ENCODE peak calls at places on chromosome 6, in nine cellular contexts. J is A549, Q is GM12878, P is K562, E is HCT116, R is HepG2, C is Panc1, M is SK-N-SH, H is GM23338. A is an unnamed sample.

GRCh38 chr6:44016131-44016870 is 111.0 kb downstream of the MRPL14 start:
- DNase-seq in C (no peak), R (no peak), J (no peak), Q (no peak), P (no peak), H (no peak), M (no peak), E (no peak), A (no peak)

GRCh38 chr6:159134701-159135364 is 34.4 kb upstream of the FNDC1 start:
- DNase-seq in Q (peak), E (peak), C (peak), M (peak), R (peak), J (peak), H (peak), P (peak), A (peak)

GRCh38 chr6:5107332-5107731 is 22.2 kb downstream of the PPP1R3G start:
- DNase-seq in E (no peak), R (no peak), M (no peak), Q (no peak), J (no peak), C (no peak), H (no peak), P (no peak), A (no peak)

GRCh38 chr6:43579171-43579570 is 3.2 kb downstream of the POLH start:
- DNase-seq in P (no peak), H (no peak), R (peak), Q (no peak), J (no peak), M (no peak), E (no peak), C (no peak), A (no peak)

GRCh38 chr6:94859924-94860323 is 717.4 kb upstream of the MANEA start:
- DNase-seq in M (no peak), H (peak), P (no peak), J (no peak), R (no peak), C (no peak), Q (no peak), E (no peak), A (no peak)

GRCh38 chr6:170274713-170275560 is 15.9 kb downstream of the DLL1 start:
- DNase-seq in J (no peak), M (no peak), C (no peak), Q (no peak), R (no peak), E (no peak), P (no peak), H (no peak), A (no peak)

GRCh38 chr6:168949876-168950499 is 303.7 kb downstream of the THBS2 start:
- DNase-seq in Q (no peak), H (no peak), R (no peak), C (no peak), P (no peak), M (no peak), E (no peak), J (no peak), A (no peak)

GRCh38 chr6:89024456-89024855 is 56.1 kb upstream of the PNRC1 start:
- DNase-seq in E (no peak), R (no peak), M (no peak), J (no peak), C (no peak), H (no peak), Q (no peak), P (no peak), A (no peak)

GRCh38 chr6:44462797-44463770 is 75.6 kb downstream of the CDC5L start:
- DNase-seq in Q (no peak), J (no peak), C (no peak), M (no peak), P (no peak), E (no peak), R (no peak), H (no peak), A (no peak)

GRCh38 chr6:17580518-17581048 is 19.5 kb upstream of the FAM8A1 start:
- DNase-seq in R (no peak), E (no peak), Q (no peak), H (peak), C (no peak), J (peak), M (peak), P (no peak), A (no peak)

GRCh38 chr6:2507638-2508037 is 243.1 kb downstream of the MYLK4 start:
- DNase-seq in E (no peak), Q (no peak), M (no peak), J (no peak), H (no peak), R (no peak), C (no peak), P (no peak), A (no peak)

GRCh38 chr6:169326067-169326799 is 72.6 kb upstream of the THBS2 start:
- DNase-seq in H (peak), E (peak), J (peak), Q (no peak), M (peak), R (peak), P (peak), C (peak), A (peak)

GRCh38 chr6:829646-830045 is 136.7 kb upstream of the EXOC2 start:
- DNase-seq in C (no peak), E (no peak), M (no peak), P (no peak), H (peak), R (no peak), Q (no peak), J (no peak), A (no peak)

GRCh38 chr6:5279891-5280338 is 18.6 kb downstream of the FARS2 start:
- DNase-seq in R (no peak), M (no peak), H (no peak), J (no peak), P (no peak), E (no peak), C (no peak), Q (no peak), A (no peak)

GRCh38 chr6:44931385-44931784 is 396.7 kb upstream of the RUNX2 start:
- DNase-seq in J (no peak), M (no peak), P (no peak), R (no peak), Q (no peak), H (no peak), E (no peak), C (no peak), A (no peak)

GRCh38 chr6:37696841-37697735 is 595 bp downstream of the MDGA1 start:
- DNase-seq in P (peak), Q (no peak), R (no peak), H (no peak), J (no peak), M (peak), C (no peak), E (no peak), A (no peak)

GRCh38 chr6:166769648-166770047 is 142.6 kb upstream of the RPS6KA2 start:
- DNase-seq in H (no peak), C (no peak), E (no peak), R (no peak), Q (no peak), M (no peak), J (no peak), P (no peak), A (no peak)

GRCh38 chr6:166770216-166771116 is 143.4 kb upstream of the RPS6KA2 start:
- DNase-seq in J (no peak), P (no peak), M (peak), Q (no peak), R (no peak), C (no peak), H (peak), E (no peak), A (no peak)

GRCh38 chr6:166774292-166774691 is 147.2 kb upstream of the RPS6KA2 start:
- DNase-seq in C (no peak), E (no peak), J (no peak), H (no peak), M (no peak), R (no peak), Q (no peak), P (no peak), A (no peak)

GRCh38 chr6:166772518-166772917 is 145.5 kb upstream of the RPS6KA2 start:
- DNase-seq in P (peak), H (peak), J (no peak), M (no peak), Q (no peak), E (no peak), C (no peak), R (no peak), A (no peak)

DNA sequence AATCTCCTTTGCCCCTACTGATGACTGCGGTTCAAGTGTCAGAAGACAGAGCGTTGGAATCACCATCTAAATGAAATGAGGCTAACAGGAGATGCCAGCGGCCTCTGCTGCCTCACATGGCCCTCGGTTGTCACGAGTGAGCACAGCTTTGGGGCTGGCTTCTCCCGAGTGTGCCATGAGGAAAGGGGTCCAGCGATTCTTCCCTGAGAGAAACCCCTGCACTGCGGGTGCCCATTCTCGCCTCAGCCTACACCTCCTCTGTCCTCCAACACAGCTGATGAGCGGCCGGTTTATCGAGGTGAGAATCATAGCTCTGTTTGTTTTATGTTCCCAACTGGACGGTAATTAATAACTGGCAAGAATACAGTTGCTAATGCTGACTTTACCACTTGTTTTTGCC is 144.7 kb upstream of the RPS6KA2 start:
- DNase-seq in H (no peak), J (no peak), M (no peak), E (no peak), C (no peak), P (no peak), R (no peak), Q (no peak), A (no peak)
- TF ChIP-seq REST in H (no peak), J (no peak), M (no peak), E (no peak), C (no peak), P (no peak), R (no peak), Q (no peak), A (no peak)

GRCh38 chr6:113881473-113881980 is 24.4 kb downstream of the MARCKS start:
- DNase-seq in R (no peak), J (no peak), C (no peak), M (no peak), Q (no peak), H (no peak), P (no peak), E (no peak), A (peak)
- TF ChIP-seq REST in R (no peak), J (no peak), C (no peak), M (no peak), Q (no peak), H (no peak), P (no peak), E (no peak), A (no peak)

GRCh38 chr6:87702589-87702945 is 534 bp upstream of the AKIRIN2 start:
- DNase-seq in E (peak), C (no peak), J (peak), H (peak), Q (no peak), R (peak), M (peak), P (peak), A (no peak)

GRCh38 chr6:87701676-87702588 is at the start of gene AKIRIN2:
- DNase-seq in H (peak), M (peak), P (peak), J (peak), R (peak), E (peak), Q (peak), C (peak), A (peak)

GRCh38 chr6:87700729-87701675 is 1.0 kb downstream of the AKIRIN2 start:
- DNase-seq in P (peak), C (no peak), Q (peak), H (peak), R (peak), M (peak), E (no peak), J (peak), A (peak)

GRCh38 chr6:87706187-87706966 is 4.3 kb upstream of the AKIRIN2 start:
- DNase-seq in M (no peak), C (no peak), P (no peak), E (no peak), H (no peak), Q (no peak), J (peak), R (no peak), A (no peak)

GRCh38 chr6:87705070-87705691 is 3.1 kb upstream of the AKIRIN2 start:
- DNase-seq in C (no peak), J (peak), H (no peak), R (peak), E (no peak), Q (peak), P (peak), M (no peak), A (no peak)
- TF ChIP-seq REST in C (no peak), J (no peak), H (no peak), R (no peak), E (no peak), Q (no peak), P (no peak), M (no peak), A (no peak)

GRCh38 chr6:138970856-138971425 is 17.1 kb downstream of the REPS1 start:
- DNase-seq in H (no peak), R (no peak), E (peak), P (no peak), J (peak), Q (no peak), C (peak), M (no peak), A (no peak)
- TF ChIP-seq REST in H (no peak), R (no peak), E (no peak), P (no peak), J (no peak), Q (no peak), C (no peak), M (no peak), A (no peak)

GRCh38 chr6:52909531-52909930 is at the start of gene GSTA3:
- DNase-seq in M (no peak), P (no peak), J (no peak), Q (no peak), C (no peak), R (no peak), E (no peak), H (no peak), A (no peak)
- TF ChIP-seq REST in M (no peak), P (no peak), J (no peak), Q (no peak), C (no peak), R (no peak), E (no peak), H (no peak), A (no peak)

DNA sequence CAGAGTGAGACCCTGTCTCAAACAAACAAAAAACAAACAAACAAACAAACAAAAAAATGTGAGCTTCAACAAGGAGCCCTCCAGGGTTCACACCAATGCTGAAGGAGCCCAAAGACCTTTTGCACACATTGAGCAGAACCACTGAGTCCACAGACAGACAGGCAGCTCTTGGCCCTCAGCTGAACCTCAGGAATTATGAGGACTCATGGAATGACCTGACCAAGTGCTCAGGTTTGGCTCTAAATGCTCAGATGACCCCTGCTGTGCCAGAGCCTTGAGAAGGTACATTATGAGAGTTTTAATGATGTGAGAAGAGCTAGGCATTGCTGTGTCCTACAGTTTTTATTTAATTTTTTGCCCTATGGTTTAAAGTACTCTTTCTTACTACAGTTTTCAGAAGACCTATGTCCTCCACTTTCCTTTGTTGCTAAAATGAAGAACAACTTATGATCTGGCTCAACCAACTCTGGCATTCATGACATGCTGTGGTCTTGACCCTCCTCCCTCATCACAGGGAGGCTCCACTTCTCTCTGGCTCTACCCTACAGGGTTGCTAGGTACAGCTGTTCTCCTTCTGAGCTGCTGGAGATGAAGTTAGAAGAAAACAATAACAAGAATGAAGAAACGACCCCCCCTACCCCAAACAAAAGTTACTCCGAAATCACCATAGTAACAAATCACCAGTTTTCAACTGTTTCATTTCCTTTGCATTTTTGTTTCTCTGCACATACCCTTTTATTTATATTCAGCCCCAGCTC is 128.6 kb upstream of the TRAF3IP2 start:
- DNase-seq in R (no peak), H (no peak), Q (no peak), M (no peak), C (no peak), J (no peak), E (no peak), P (no peak), A (no peak)
- TF ChIP-seq REST in R (no peak), H (no peak), Q (no peak), M (no peak), C (no peak), J (no peak), E (no peak), P (no peak), A (no peak)

GRCh38 chr6:127119361-127120108 is 1.1 kb downstream of the RSPO3 start:
- DNase-seq in C (no peak), P (no peak), M (peak), R (no peak), Q (no peak), J (no peak), E (no peak), H (peak), A (no peak)
- TF ChIP-seq REST in C (no peak), P (no peak), M (no peak), R (no peak), Q (no peak), J (no peak), E (no peak), H (no peak), A (no peak)

DNA sequence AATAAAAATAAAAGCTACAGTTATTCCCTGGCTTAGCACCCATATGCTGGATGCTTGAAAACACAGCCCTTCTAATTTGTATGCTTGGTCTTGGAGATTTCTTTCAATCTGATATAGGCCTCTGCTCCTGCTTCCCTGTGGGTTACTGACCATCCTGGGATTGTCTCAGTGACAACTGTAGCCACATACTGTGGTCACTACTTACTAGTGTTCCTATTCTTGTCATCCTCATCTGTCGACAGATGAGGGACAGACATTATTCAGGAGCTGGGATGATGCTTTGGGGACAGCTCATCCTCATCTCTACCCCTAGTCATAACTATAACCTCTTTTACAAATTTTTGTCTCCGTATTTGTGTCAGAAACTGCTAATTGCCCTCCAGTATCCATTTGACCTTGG is 388.9 kb upstream of the MAP3K7 start:
- DNase-seq in R (no peak), M (no peak), J (no peak), P (no peak), H (no peak), C (no peak), E (no peak), Q (no peak), A (no peak)
- TF ChIP-seq REST in R (no peak), M (no peak), J (no peak), P (no peak), H (no peak), C (no peak), E (no peak), Q (no peak), A (no peak)

DNA sequence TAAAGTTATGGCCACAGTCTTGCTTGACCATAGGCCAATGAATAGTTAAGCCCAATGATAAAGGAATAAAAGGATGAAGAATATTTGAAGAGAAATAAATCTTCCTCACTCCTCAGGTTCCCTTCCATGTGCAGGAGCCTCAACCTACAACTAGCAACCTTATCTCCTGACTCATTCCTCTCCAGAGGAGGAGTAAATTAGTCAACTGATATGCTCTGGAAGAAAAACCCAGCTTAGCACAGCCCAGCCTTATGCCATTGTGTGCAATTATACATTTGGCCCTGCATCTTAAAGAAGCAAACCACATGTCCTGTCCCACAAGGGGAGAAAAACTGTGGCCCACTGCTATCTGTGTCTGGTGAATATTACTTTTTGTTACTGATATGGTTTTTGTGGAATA is 82.1 kb downstream of the PHIP start:
- DNase-seq in J (no peak), C (no peak), E (no peak), P (peak), M (no peak), H (no peak), R (no peak), Q (no peak), A (no peak)
- TF ChIP-seq REST in J (no peak), C (no peak), E (no peak), P (no peak), M (no peak), H (no peak), R (no peak), Q (no peak), A (no peak)

DNA sequence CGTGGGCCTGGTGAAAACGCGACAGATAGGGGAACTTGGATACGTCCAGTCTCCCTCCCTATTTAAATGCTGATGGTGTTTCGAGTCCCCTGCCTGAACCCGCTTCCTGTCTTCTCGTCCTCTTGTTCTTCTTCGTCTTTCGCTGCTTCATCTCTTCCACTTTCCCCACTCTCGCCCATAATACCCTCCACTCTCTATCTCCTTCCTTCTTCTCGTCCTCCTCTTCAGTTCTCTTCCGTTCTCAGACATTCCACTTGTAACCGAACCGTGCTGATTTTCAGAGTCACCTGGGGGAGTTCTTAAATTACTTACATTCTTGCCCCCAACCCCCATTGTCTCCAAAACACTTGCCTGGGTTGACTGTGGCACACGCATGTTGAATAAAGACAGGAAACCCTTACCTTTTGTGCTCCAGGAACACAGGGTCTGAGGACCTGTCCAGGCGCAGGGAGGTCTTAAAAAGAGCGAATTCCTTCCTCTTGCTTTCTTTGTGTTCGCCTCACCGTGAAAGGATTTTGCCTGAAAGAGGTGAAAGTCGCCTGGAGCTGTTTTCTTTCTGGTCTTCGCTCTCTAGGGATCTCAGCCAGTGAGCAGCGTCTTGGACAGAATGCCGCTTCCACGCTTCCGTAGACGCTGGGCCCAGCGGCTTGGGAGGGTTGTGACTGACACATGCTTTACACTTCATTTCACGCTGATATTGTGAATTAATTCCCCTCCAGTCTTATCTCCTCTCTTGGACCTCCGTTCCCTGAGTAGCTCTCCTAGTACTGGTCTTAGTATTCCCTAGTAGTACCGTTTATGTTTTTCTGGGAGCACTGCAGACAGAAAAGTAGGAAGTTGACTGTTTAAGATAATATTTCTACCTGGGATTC is 184.0 kb downstream of the GPX5 start:
- DNase-seq in M (no peak), P (peak), J (peak), R (no peak), H (peak), E (no peak), Q (no peak), C (no peak), A (no peak)
- TF ChIP-seq REST in M (no peak), P (peak), J (no peak), R (no peak), H (no peak), E (no peak), Q (no peak), C (no peak), A (no peak)